ENCODE peak calls at places on chromosome 2, in nine cellular contexts. A, P, S, T, N, J, Y, X and C are unnamed samples.

GRCh38 chr2:205762883-205763282 is 80.6 kb downstream of the NRP2 start:
- DNase-seq in A (no peak), P (no peak), S (no peak), T (no peak), N (no peak), J (no peak), Y (no peak), X (peak), C (no peak)

GRCh38 chr2:234189230-234189629 is 138.7 kb downstream of the SPP2 start:
- DNase-seq in A (no peak), P (no peak), S (no peak), T (no peak), N (no peak), J (no peak), Y (no peak), X (no peak), C (no peak)

GRCh38 chr2:8142456-8142855 is 539.4 kb upstream of the ID2 start:
- DNase-seq in A (no peak), P (no peak), S (no peak), T (no peak), N (no peak), J (no peak), Y (no peak), X (no peak), C (no peak)

GRCh38 chr2:46656640-46657039 is 177.3 kb downstream of the TMEM247 start:
- DNase-seq in A (peak), P (no peak), S (no peak), T (no peak), N (no peak), J (no peak), Y (no peak), X (no peak), C (no peak)

GRCh38 chr2:226730487-226730886 is 69.1 kb downstream of the IRS1 start:
- DNase-seq in A (peak), P (peak), S (no peak), T (peak), N (no peak), J (no peak), Y (no peak), X (no peak), C (no peak)

GRCh38 chr2:240786355-240786841 is 33.6 kb downstream of the KIF1A start:
- DNase-seq in A (no peak), P (no peak), S (no peak), T (no peak), N (no peak), J (no peak), Y (no peak), X (no peak), C (no peak)

GRCh38 chr2:121472465-121472993 is 58.2 kb upstream of the RNU4ATAC start:
- DNase-seq in A (no peak), P (no peak), S (no peak), T (no peak), N (no peak), J (no peak), Y (no peak), X (no peak), C (no peak)

GRCh38 chr2:46294185-46294836 is 2.9 kb upstream of the EPAS1 start:
- DNase-seq in A (peak), P (no peak), S (no peak), T (peak), N (no peak), J (no peak), Y (peak), X (no peak), C (no peak)

GRCh38 chr2:174117951-174118930 is 130.1 kb downstream of the OLA1 start:
- DNase-seq in A (no peak), P (peak), S (no peak), T (peak), N (no peak), J (no peak), Y (no peak), X (peak), C (no peak)

GRCh38 chr2:216211614-216212013 is 102.5 kb downstream of the XRCC5 start:
- DNase-seq in A (no peak), P (no peak), S (no peak), T (no peak), N (no peak), J (no peak), Y (no peak), X (no peak), C (no peak)

GRCh38 chr2:38187416-38188127 is 111.6 kb upstream of the CYP1B1 start:
- DNase-seq in A (peak), P (peak), S (peak), T (peak), N (peak), J (no peak), Y (no peak), X (peak), C (no peak)

GRCh38 chr2:11377915-11378649 is 33.6 kb upstream of the ROCK2 start:
- DNase-seq in A (no peak), P (no peak), S (no peak), T (no peak), N (no peak), J (no peak), Y (peak), X (peak), C (no peak)

GRCh38 chr2:61816480-61817355 is 37.1 kb downstream of the FAM161A start:
- DNase-seq in A (peak), P (peak), S (no peak), T (no peak), N (no peak), J (no peak), Y (no peak), X (no peak), C (no peak)

GRCh38 chr2:69716555-69717120 is 25.3 kb upstream of the ANXA4 start:
- DNase-seq in A (no peak), P (peak), S (no peak), T (peak), N (no peak), J (no peak), Y (no peak), X (peak), C (no peak)

GRCh38 chr2:215911686-215912085 is 101.7 kb downstream of the MREG start:
- DNase-seq in A (no peak), P (no peak), S (no peak), T (no peak), N (no peak), J (no peak), Y (no peak), X (no peak), C (no peak)

GRCh38 chr2:96856776-96857673 is 791 bp downstream of the ANKRD39 start:
- DNase-seq in A (no peak), P (peak), S (no peak), T (no peak), N (no peak), J (no peak), Y (peak), X (peak), C (no peak)

GRCh38 chr2:149527998-149528775 is 59.4 kb downstream of the MMADHC start:
- DNase-seq in A (no peak), P (no peak), S (no peak), T (no peak), N (no peak), J (no peak), Y (no peak), X (no peak), C (no peak)

GRCh38 chr2:74893332-74893731 is 59.4 kb downstream of the HK2 start:
- DNase-seq in A (no peak), P (peak), S (no peak), T (peak), N (no peak), J (no peak), Y (no peak), X (peak), C (no peak)

GRCh38 chr2:180979086-180979934 is 1.1 kb upstream of the UBE2E3 start:
- DNase-seq in A (peak), P (peak), S (no peak), T (peak), N (no peak), J (no peak), Y (no peak), X (peak), C (no peak)

GRCh38 chr2:213152065-213152794 is 818 bp upstream of the IKZF2 start:
- DNase-seq in A (peak), P (peak), S (peak), T (peak), N (peak), J (peak), Y (peak), X (peak), C (peak)

GRCh38 chr2:88179228-88179679 is 9.1 kb downstream of the THNSL2 start:
- DNase-seq in A (no peak), P (no peak), S (no peak), T (no peak), N (no peak), J (no peak), Y (no peak), X (no peak), C (no peak)

GRCh38 chr2:29006986-29007301 is 25.8 kb downstream of the TOGARAM2 start:
- DNase-seq in A (no peak), P (no peak), S (no peak), T (no peak), N (no peak), J (no peak), Y (no peak), X (no peak), C (no peak)

GRCh38 chr2:29009270-29009669 is 28.2 kb downstream of the TOGARAM2 start:
- DNase-seq in A (no peak), P (no peak), S (no peak), T (no peak), N (no peak), J (no peak), Y (no peak), X (no peak), C (no peak)

GRCh38 chr2:29004755-29005154 is 23.7 kb downstream of the TOGARAM2 start:
- DNase-seq in A (no peak), P (no peak), S (no peak), T (no peak), N (no peak), J (no peak), Y (no peak), X (no peak), C (no peak)

GRCh38 chr2:29005331-29005730 is 24.2 kb downstream of the TOGARAM2 start:
- DNase-seq in A (no peak), P (no peak), S (no peak), T (no peak), N (no peak), J (no peak), Y (no peak), X (no peak), C (no peak)

GRCh38 chr2:29006092-29006985 is 25.2 kb downstream of the TOGARAM2 start:
- DNase-seq in A (no peak), P (no peak), S (no peak), T (no peak), N (no peak), J (no peak), Y (no peak), X (no peak), C (no peak)
- TF ChIP-seq CTCF in A (no peak), P (no peak), S (no peak), T (no peak), N (no peak), J (no peak), Y (no peak), X (no peak), C (no peak)

DNA sequence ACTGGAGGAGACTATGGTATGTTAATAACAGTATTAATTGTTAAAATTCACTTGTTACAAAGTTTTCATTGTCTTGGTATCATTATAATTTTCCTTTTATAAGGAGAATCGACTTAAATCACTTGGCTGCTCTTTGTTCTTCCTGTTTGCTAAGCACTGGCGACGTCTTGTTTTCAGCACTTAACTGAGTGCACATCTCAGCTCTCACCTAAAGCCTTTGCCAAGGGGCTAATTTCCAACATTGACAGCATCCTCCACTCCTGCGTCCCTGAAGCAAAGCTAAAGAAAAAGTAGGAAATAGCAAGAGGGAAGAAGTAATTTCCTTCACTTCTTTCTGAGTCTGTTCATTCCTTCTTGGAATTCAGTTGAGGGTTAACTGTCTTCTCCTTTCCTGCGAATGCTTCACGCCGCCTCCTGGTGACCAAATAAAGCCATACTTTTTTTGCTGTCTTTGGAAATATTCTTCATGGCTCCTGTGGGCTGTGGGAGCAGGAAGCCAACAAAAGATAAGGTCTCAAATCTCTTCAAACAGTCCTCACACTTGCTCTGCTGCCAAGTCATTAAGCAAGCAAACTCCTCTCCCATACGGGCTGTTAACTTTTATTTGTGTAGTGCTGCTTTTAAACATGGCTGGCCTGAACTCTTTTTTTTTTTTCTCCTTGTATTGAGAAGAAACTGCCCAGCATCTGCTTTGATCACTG is 100.8 kb downstream of the DPP10 start:
- DNase-seq in A (peak), P (peak), S (no peak), T (peak), N (no peak), J (no peak), Y (no peak), X (peak), C (no peak)
- TF ChIP-seq CTCF in A (peak), P (no peak), S (no peak), T (no peak), N (peak), J (peak), Y (no peak), X (no peak), C (no peak)

DNA sequence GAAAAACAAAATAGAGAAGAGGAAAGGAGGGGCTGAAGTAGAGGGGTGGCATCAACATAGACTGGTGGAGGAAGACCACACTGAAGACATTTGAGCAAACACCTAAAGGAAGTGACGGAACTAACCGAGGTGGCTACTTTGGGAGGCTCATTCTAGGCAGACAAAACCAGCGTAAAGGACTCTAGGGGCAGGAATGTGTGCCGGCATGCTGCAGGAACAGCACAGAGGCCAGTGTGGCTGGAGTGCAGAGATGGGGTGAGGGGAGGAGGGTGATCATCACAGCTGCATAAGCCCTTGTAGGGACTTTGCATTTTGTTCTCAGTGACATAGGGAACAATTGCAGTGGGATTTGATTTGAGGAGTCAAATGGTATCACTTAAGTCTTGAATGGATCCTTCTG is 253.5 kb downstream of the NCKAP5 start:
- DNase-seq in A (no peak), P (no peak), S (no peak), T (no peak), N (no peak), J (no peak), Y (no peak), X (no peak), C (no peak)
- TF ChIP-seq CTCF in A (no peak), P (no peak), S (no peak), T (peak), N (no peak), J (no peak), Y (no peak), X (no peak), C (no peak)

GRCh38 chr2:239226677-239227076 is 174.1 kb downstream of the HDAC4 start:
- DNase-seq in A (no peak), P (no peak), S (no peak), T (no peak), N (no peak), J (no peak), Y (no peak), X (no peak), C (no peak)
- TF ChIP-seq CTCF in A (no peak), P (no peak), S (peak), T (no peak), N (no peak), J (no peak), Y (no peak), X (no peak), C (no peak)

DNA sequence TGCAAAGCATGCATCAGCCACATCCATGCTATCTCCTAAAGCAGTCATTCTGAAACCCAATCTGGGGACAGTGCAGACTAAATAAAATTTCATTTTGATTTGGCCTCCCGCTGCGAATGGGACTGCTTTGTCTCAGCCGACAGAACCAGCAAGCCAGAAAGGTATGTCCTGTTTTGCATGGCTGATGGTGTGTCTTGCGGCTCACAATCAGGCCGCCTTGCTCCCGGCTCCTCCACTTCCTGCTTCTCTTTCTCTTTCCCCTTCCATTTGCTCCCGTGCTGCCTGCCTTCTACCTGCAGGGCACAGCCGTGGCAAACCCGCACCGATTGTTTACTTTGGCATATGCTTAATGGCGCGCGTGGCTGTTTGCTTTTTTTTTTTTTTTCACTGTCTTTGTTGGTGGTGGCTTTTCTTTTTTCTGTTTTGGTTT is 419.5 kb upstream of the POU3F3 start:
- DNase-seq in A (peak), P (no peak), S (no peak), T (peak), N (peak), J (no peak), Y (no peak), X (no peak), C (no peak)
- TF ChIP-seq CTCF in A (no peak), P (no peak), S (no peak), T (no peak), N (no peak), J (no peak), Y (no peak), X (no peak), C (no peak)

GRCh38 chr2:177029501-177029900 is 183.1 kb upstream of the HNRNPA3 start:
- DNase-seq in A (no peak), P (no peak), S (no peak), T (peak), N (no peak), J (no peak), Y (no peak), X (no peak), C (no peak)
- TF ChIP-seq CTCF in A (no peak), P (peak), S (no peak), T (peak), N (no peak), J (peak), Y (no peak), X (no peak), C (no peak)

GRCh38 chr2:190277234-190278112 is 42.2 kb downstream of the HIBCH start:
- DNase-seq in A (no peak), P (peak), S (no peak), T (peak), N (no peak), J (no peak), Y (no peak), X (peak), C (no peak)
- TF ChIP-seq CTCF in A (peak), P (peak), S (peak), T (peak), N (peak), J (peak), Y (peak), X (peak), C (peak)

DNA sequence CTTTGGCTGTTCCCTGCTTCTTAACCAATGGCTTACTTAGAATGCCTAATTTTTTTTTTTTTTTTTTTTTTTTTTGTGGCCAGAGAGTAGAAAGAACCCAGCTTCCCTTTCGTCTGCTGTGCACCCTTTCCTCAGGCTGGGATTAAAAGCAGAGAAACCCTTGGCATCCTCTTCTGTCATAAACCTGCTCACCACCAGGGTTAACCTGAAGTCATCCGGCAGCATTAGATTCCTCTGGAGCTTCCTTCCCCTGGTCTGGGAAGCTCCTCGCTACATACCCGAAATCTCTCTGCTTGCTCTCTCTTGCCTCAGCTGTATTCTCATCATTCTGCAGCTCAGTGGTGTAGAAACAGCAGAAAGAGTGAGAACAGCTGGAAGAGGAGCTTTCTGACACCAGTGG is 339.1 kb upstream of the MEIS1 start:
- DNase-seq in A (no peak), P (no peak), S (no peak), T (no peak), N (no peak), J (no peak), Y (no peak), X (no peak), C (no peak)
- TF ChIP-seq CTCF in A (no peak), P (no peak), S (no peak), T (peak), N (no peak), J (peak), Y (no peak), X (no peak), C (no peak)

GRCh38 chr2:35973132-35973736 is 382.3 kb upstream of the CRIM1 start:
- DNase-seq in A (no peak), P (peak), S (no peak), T (peak), N (no peak), J (no peak), Y (no peak), X (peak), C (no peak)
- TF ChIP-seq CTCF in A (peak), P (peak), S (peak), T (peak), N (peak), J (peak), Y (no peak), X (peak), C (peak)

DNA sequence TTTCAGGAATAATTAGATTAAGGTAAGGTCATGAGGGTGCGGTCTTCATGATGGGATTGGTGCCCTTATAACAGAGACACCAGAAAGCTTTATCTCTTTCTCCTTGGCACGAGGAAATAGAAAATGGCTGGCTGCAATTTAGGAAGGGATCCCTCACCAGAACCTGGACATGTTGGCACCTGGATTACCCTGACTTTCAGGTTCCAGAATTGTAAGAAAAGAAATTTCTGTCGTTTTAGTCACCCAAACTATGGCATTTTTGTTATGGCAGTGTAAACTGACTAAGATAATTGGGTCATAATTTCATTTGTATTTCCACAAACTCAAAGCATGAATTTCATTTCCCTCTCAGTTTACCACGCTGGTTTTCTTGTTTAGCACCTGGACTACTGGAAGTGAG is 473.6 kb downstream of the PTH2R start:
- DNase-seq in A (no peak), P (no peak), S (no peak), T (peak), N (no peak), J (no peak), Y (no peak), X (no peak), C (no peak)
- TF ChIP-seq CTCF in A (no peak), P (no peak), S (no peak), T (no peak), N (no peak), J (no peak), Y (no peak), X (no peak), C (no peak)